ENCODE peak calls at places on chromosomes 3 and 15, in eight cellular contexts. One of them, this sample, is unnamed.

GRCh38 chr3:73786346-73786807 is 161.6 kb upstream of the PDZRN3 start:
- DNase-seq in NCI-H1105: no peak
- DNase-seq in T-helper 9 cell: no peak
- DNase-seq in stimulated activated CD8-positive, alpha-beta memory T cell treated with anti-CD3 and anti-CD28 coated beads, Interleukin-4, amount 100 ng/mL, for 4 hours: no peak
- DNase-seq in progenitor cell of endocrine pancreas: no peak
- DNase-seq in stimulated activated naive CD4-positive, alpha-beta T cell: no peak
- DNase-seq in stimulated activated CD4-positive, alpha-beta T cell treated with anti-CD3 and anti-CD28 coated beads, Interleukin-4, amount 100 ng/mL, for 24 hours: no peak
- DNase-seq in right cardiac atrium: no peak
- DNase-seq in this sample: peak

GRCh38 chr3:25962255-25962654 is 172.4 kb downstream of the OXSM start:
- DNase-seq in T-helper 9 cell: no peak
- DNase-seq in stimulated activated naive CD4-positive, alpha-beta T cell: no peak
- DNase-seq in right cardiac atrium: no peak
- DNase-seq in stimulated activated CD4-positive, alpha-beta T cell treated with anti-CD3 and anti-CD28 coated beads, Interleukin-4, amount 100 ng/mL, for 24 hours: no peak
- DNase-seq in stimulated activated CD8-positive, alpha-beta memory T cell treated with anti-CD3 and anti-CD28 coated beads, Interleukin-4, amount 100 ng/mL, for 4 hours: no peak
- DNase-seq in progenitor cell of endocrine pancreas: no peak
- DNase-seq in NCI-H1105: no peak
- DNase-seq in this sample: no peak

GRCh38 chr15:67115567-67115966 is 50.2 kb downstream of the SMAD3 start:
- DNase-seq in right cardiac atrium: no peak
- DNase-seq in NCI-H1105: no peak
- DNase-seq in stimulated activated CD4-positive, alpha-beta T cell treated with anti-CD3 and anti-CD28 coated beads, Interleukin-4, amount 100 ng/mL, for 24 hours: no peak
- DNase-seq in stimulated activated naive CD4-positive, alpha-beta T cell: no peak
- DNase-seq in T-helper 9 cell: no peak
- DNase-seq in progenitor cell of endocrine pancreas: no peak
- DNase-seq in stimulated activated CD8-positive, alpha-beta memory T cell treated with anti-CD3 and anti-CD28 coated beads, Interleukin-4, amount 100 ng/mL, for 4 hours: no peak
- DNase-seq in this sample: no peak

GRCh38 chr3:30631237-30631961 is 25.0 kb downstream of the TGFBR2 start:
- DNase-seq in T-helper 9 cell: peak
- DNase-seq in stimulated activated naive CD4-positive, alpha-beta T cell: peak
- DNase-seq in right cardiac atrium: no peak
- DNase-seq in stimulated activated CD8-positive, alpha-beta memory T cell treated with anti-CD3 and anti-CD28 coated beads, Interleukin-4, amount 100 ng/mL, for 4 hours: no peak
- DNase-seq in progenitor cell of endocrine pancreas: no peak
- DNase-seq in NCI-H1105: no peak
- DNase-seq in stimulated activated CD4-positive, alpha-beta T cell treated with anti-CD3 and anti-CD28 coated beads, Interleukin-4, amount 100 ng/mL, for 24 hours: peak
- DNase-seq in this sample: no peak

GRCh38 chr3:126390751-126391150 is 4.0 kb upstream of the CFAP100 start:
- DNase-seq in progenitor cell of endocrine pancreas: no peak
- DNase-seq in stimulated activated CD4-positive, alpha-beta T cell treated with anti-CD3 and anti-CD28 coated beads, Interleukin-4, amount 100 ng/mL, for 24 hours: no peak
- DNase-seq in right cardiac atrium: no peak
- DNase-seq in stimulated activated naive CD4-positive, alpha-beta T cell: no peak
- DNase-seq in stimulated activated CD8-positive, alpha-beta memory T cell treated with anti-CD3 and anti-CD28 coated beads, Interleukin-4, amount 100 ng/mL, for 4 hours: no peak
- DNase-seq in NCI-H1105: no peak
- DNase-seq in T-helper 9 cell: no peak
- DNase-seq in this sample: no peak

GRCh38 chr15:47514251-47514652 is 203.1 kb upstream of the SEMA6D start:
- DNase-seq in progenitor cell of endocrine pancreas: no peak
- DNase-seq in stimulated activated CD4-positive, alpha-beta T cell treated with anti-CD3 and anti-CD28 coated beads, Interleukin-4, amount 100 ng/mL, for 24 hours: no peak
- DNase-seq in NCI-H1105: no peak
- DNase-seq in T-helper 9 cell: no peak
- DNase-seq in stimulated activated naive CD4-positive, alpha-beta T cell: no peak
- DNase-seq in right cardiac atrium: no peak
- DNase-seq in stimulated activated CD8-positive, alpha-beta memory T cell treated with anti-CD3 and anti-CD28 coated beads, Interleukin-4, amount 100 ng/mL, for 4 hours: no peak
- DNase-seq in this sample: peak

GRCh38 chr3:11288786-11289637 is 16.8 kb downstream of the ATG7 start:
- DNase-seq in stimulated activated CD8-positive, alpha-beta memory T cell treated with anti-CD3 and anti-CD28 coated beads, Interleukin-4, amount 100 ng/mL, for 4 hours: no peak
- DNase-seq in right cardiac atrium: no peak
- DNase-seq in T-helper 9 cell: no peak
- DNase-seq in progenitor cell of endocrine pancreas: no peak
- DNase-seq in stimulated activated naive CD4-positive, alpha-beta T cell: no peak
- DNase-seq in stimulated activated CD4-positive, alpha-beta T cell treated with anti-CD3 and anti-CD28 coated beads, Interleukin-4, amount 100 ng/mL, for 24 hours: no peak
- DNase-seq in NCI-H1105: no peak
- DNase-seq in this sample: peak

GRCh38 chr3:114221165-114221880 is 16.1 kb downstream of the ZNF80 start:
- DNase-seq in stimulated activated CD4-positive, alpha-beta T cell treated with anti-CD3 and anti-CD28 coated beads, Interleukin-4, amount 100 ng/mL, for 24 hours: peak
- DNase-seq in T-helper 9 cell: peak
- DNase-seq in right cardiac atrium: no peak
- DNase-seq in stimulated activated naive CD4-positive, alpha-beta T cell: no peak
- DNase-seq in stimulated activated CD8-positive, alpha-beta memory T cell treated with anti-CD3 and anti-CD28 coated beads, Interleukin-4, amount 100 ng/mL, for 4 hours: peak
- DNase-seq in progenitor cell of endocrine pancreas: no peak
- DNase-seq in NCI-H1105: no peak
- DNase-seq in this sample: peak

GRCh38 chr3:33060609-33061337 is 36.2 kb downstream of the GLB1 start:
- DNase-seq in stimulated activated naive CD4-positive, alpha-beta T cell: peak
- DNase-seq in NCI-H1105: no peak
- DNase-seq in right cardiac atrium: no peak
- DNase-seq in T-helper 9 cell: peak
- DNase-seq in progenitor cell of endocrine pancreas: no peak
- DNase-seq in stimulated activated CD8-positive, alpha-beta memory T cell treated with anti-CD3 and anti-CD28 coated beads, Interleukin-4, amount 100 ng/mL, for 4 hours: no peak
- DNase-seq in stimulated activated CD4-positive, alpha-beta T cell treated with anti-CD3 and anti-CD28 coated beads, Interleukin-4, amount 100 ng/mL, for 24 hours: peak
- DNase-seq in this sample: no peak

GRCh38 chr3:73781536-73781935 is 156.8 kb upstream of the PDZRN3 start:
- DNase-seq in stimulated activated CD4-positive, alpha-beta T cell treated with anti-CD3 and anti-CD28 coated beads, Interleukin-4, amount 100 ng/mL, for 24 hours: no peak
- DNase-seq in right cardiac atrium: no peak
- DNase-seq in stimulated activated CD8-positive, alpha-beta memory T cell treated with anti-CD3 and anti-CD28 coated beads, Interleukin-4, amount 100 ng/mL, for 4 hours: no peak
- DNase-seq in NCI-H1105: no peak
- DNase-seq in stimulated activated naive CD4-positive, alpha-beta T cell: no peak
- DNase-seq in progenitor cell of endocrine pancreas: no peak
- DNase-seq in T-helper 9 cell: no peak
- DNase-seq in this sample: no peak

GRCh38 chr3:41001556-41001955 is 197.7 kb upstream of the CTNNB1 start:
- DNase-seq in stimulated activated naive CD4-positive, alpha-beta T cell: no peak
- DNase-seq in progenitor cell of endocrine pancreas: no peak
- DNase-seq in right cardiac atrium: no peak
- DNase-seq in NCI-H1105: no peak
- DNase-seq in T-helper 9 cell: no peak
- DNase-seq in stimulated activated CD4-positive, alpha-beta T cell treated with anti-CD3 and anti-CD28 coated beads, Interleukin-4, amount 100 ng/mL, for 24 hours: no peak
- DNase-seq in stimulated activated CD8-positive, alpha-beta memory T cell treated with anti-CD3 and anti-CD28 coated beads, Interleukin-4, amount 100 ng/mL, for 4 hours: no peak
- DNase-seq in this sample: no peak

GRCh38 chr3:113166719-113167492 is 44.5 kb upstream of the BOC start:
- DNase-seq in stimulated activated CD8-positive, alpha-beta memory T cell treated with anti-CD3 and anti-CD28 coated beads, Interleukin-4, amount 100 ng/mL, for 4 hours: no peak
- DNase-seq in right cardiac atrium: peak
- DNase-seq in progenitor cell of endocrine pancreas: no peak
- DNase-seq in stimulated activated CD4-positive, alpha-beta T cell treated with anti-CD3 and anti-CD28 coated beads, Interleukin-4, amount 100 ng/mL, for 24 hours: no peak
- DNase-seq in T-helper 9 cell: no peak
- DNase-seq in NCI-H1105: peak
- DNase-seq in stimulated activated naive CD4-positive, alpha-beta T cell: no peak
- DNase-seq in this sample: peak

GRCh38 chr3:61181874-61182273 is 69.4 kb downstream of the FHIT start:
- DNase-seq in stimulated activated naive CD4-positive, alpha-beta T cell: no peak
- DNase-seq in T-helper 9 cell: no peak
- DNase-seq in stimulated activated CD4-positive, alpha-beta T cell treated with anti-CD3 and anti-CD28 coated beads, Interleukin-4, amount 100 ng/mL, for 24 hours: no peak
- DNase-seq in progenitor cell of endocrine pancreas: no peak
- DNase-seq in right cardiac atrium: no peak
- DNase-seq in NCI-H1105: no peak
- DNase-seq in stimulated activated CD8-positive, alpha-beta memory T cell treated with anti-CD3 and anti-CD28 coated beads, Interleukin-4, amount 100 ng/mL, for 4 hours: no peak
- DNase-seq in this sample: peak

GRCh38 chr3:396293-396692 is 199.7 kb downstream of the CHL1 start:
- DNase-seq in NCI-H1105: no peak
- DNase-seq in stimulated activated CD4-positive, alpha-beta T cell treated with anti-CD3 and anti-CD28 coated beads, Interleukin-4, amount 100 ng/mL, for 24 hours: no peak
- DNase-seq in stimulated activated CD8-positive, alpha-beta memory T cell treated with anti-CD3 and anti-CD28 coated beads, Interleukin-4, amount 100 ng/mL, for 4 hours: no peak
- DNase-seq in T-helper 9 cell: no peak
- DNase-seq in right cardiac atrium: no peak
- DNase-seq in progenitor cell of endocrine pancreas: no peak
- DNase-seq in stimulated activated naive CD4-positive, alpha-beta T cell: no peak
- DNase-seq in this sample: no peak

GRCh38 chr3:196238612-196239190 is 22.4 kb downstream of the SLC51A start:
- DNase-seq in right cardiac atrium: no peak
- DNase-seq in T-helper 9 cell: no peak
- DNase-seq in NCI-H1105: no peak
- DNase-seq in stimulated activated CD8-positive, alpha-beta memory T cell treated with anti-CD3 and anti-CD28 coated beads, Interleukin-4, amount 100 ng/mL, for 4 hours: no peak
- DNase-seq in stimulated activated CD4-positive, alpha-beta T cell treated with anti-CD3 and anti-CD28 coated beads, Interleukin-4, amount 100 ng/mL, for 24 hours: no peak
- DNase-seq in stimulated activated naive CD4-positive, alpha-beta T cell: no peak
- DNase-seq in progenitor cell of endocrine pancreas: no peak
- DNase-seq in this sample: no peak

GRCh38 chr3:5188419-5189405 is 1.2 kb downstream of the EDEM1 start:
- DNase-seq in stimulated activated CD4-positive, alpha-beta T cell treated with anti-CD3 and anti-CD28 coated beads, Interleukin-4, amount 100 ng/mL, for 24 hours: peak
- DNase-seq in stimulated activated naive CD4-positive, alpha-beta T cell: peak
- DNase-seq in T-helper 9 cell: peak
- DNase-seq in progenitor cell of endocrine pancreas: no peak
- DNase-seq in stimulated activated CD8-positive, alpha-beta memory T cell treated with anti-CD3 and anti-CD28 coated beads, Interleukin-4, amount 100 ng/mL, for 4 hours: peak
- DNase-seq in right cardiac atrium: no peak
- DNase-seq in NCI-H1105: no peak
- DNase-seq in this sample: peak

GRCh38 chr3:184641430-184641829 is 70.4 kb downstream of the MAGEF1 start:
- DNase-seq in right cardiac atrium: peak
- DNase-seq in NCI-H1105: no peak
- DNase-seq in stimulated activated CD8-positive, alpha-beta memory T cell treated with anti-CD3 and anti-CD28 coated beads, Interleukin-4, amount 100 ng/mL, for 4 hours: no peak
- DNase-seq in stimulated activated naive CD4-positive, alpha-beta T cell: no peak
- DNase-seq in T-helper 9 cell: no peak
- DNase-seq in progenitor cell of endocrine pancreas: no peak
- DNase-seq in stimulated activated CD4-positive, alpha-beta T cell treated with anti-CD3 and anti-CD28 coated beads, Interleukin-4, amount 100 ng/mL, for 24 hours: no peak
- DNase-seq in this sample: no peak

GRCh38 chr15:75202251-75203016 is 752 bp downstream of the C15orf39 start:
- DNase-seq in stimulated activated CD4-positive, alpha-beta T cell treated with anti-CD3 and anti-CD28 coated beads, Interleukin-4, amount 100 ng/mL, for 24 hours: peak
- DNase-seq in NCI-H1105: no peak
- DNase-seq in progenitor cell of endocrine pancreas: no peak
- DNase-seq in right cardiac atrium: peak
- DNase-seq in T-helper 9 cell: peak
- DNase-seq in stimulated activated naive CD4-positive, alpha-beta T cell: peak
- DNase-seq in stimulated activated CD8-positive, alpha-beta memory T cell treated with anti-CD3 and anti-CD28 coated beads, Interleukin-4, amount 100 ng/mL, for 4 hours: peak
- DNase-seq in this sample: peak

GRCh38 chr3:155317211-155317610 is 23.7 kb upstream of the STRIT1 start:
- DNase-seq in right cardiac atrium: no peak
- DNase-seq in stimulated activated naive CD4-positive, alpha-beta T cell: no peak
- DNase-seq in stimulated activated CD8-positive, alpha-beta memory T cell treated with anti-CD3 and anti-CD28 coated beads, Interleukin-4, amount 100 ng/mL, for 4 hours: no peak
- DNase-seq in progenitor cell of endocrine pancreas: no peak
- DNase-seq in NCI-H1105: no peak
- DNase-seq in T-helper 9 cell: no peak
- DNase-seq in stimulated activated CD4-positive, alpha-beta T cell treated with anti-CD3 and anti-CD28 coated beads, Interleukin-4, amount 100 ng/mL, for 24 hours: no peak
- DNase-seq in this sample: no peak

GRCh38 chr3:43695443-43695842 is 4.7 kb downstream of the ABHD5 start:
- DNase-seq in stimulated activated CD8-positive, alpha-beta memory T cell treated with anti-CD3 and anti-CD28 coated beads, Interleukin-4, amount 100 ng/mL, for 4 hours: no peak
- DNase-seq in T-helper 9 cell: no peak
- DNase-seq in NCI-H1105: no peak
- DNase-seq in progenitor cell of endocrine pancreas: no peak
- DNase-seq in right cardiac atrium: no peak
- DNase-seq in stimulated activated CD4-positive, alpha-beta T cell treated with anti-CD3 and anti-CD28 coated beads, Interleukin-4, amount 100 ng/mL, for 24 hours: no peak
- DNase-seq in stimulated activated naive CD4-positive, alpha-beta T cell: no peak
- DNase-seq in this sample: no peak

GRCh38 chr15:75450307-75451201 is 936 bp downstream of the SIN3A start:
- DNase-seq in right cardiac atrium: peak
- DNase-seq in T-helper 9 cell: peak
- DNase-seq in stimulated activated naive CD4-positive, alpha-beta T cell: peak
- DNase-seq in stimulated activated CD8-positive, alpha-beta memory T cell treated with anti-CD3 and anti-CD28 coated beads, Interleukin-4, amount 100 ng/mL, for 4 hours: peak
- DNase-seq in NCI-H1105: peak
- DNase-seq in stimulated activated CD4-positive, alpha-beta T cell treated with anti-CD3 and anti-CD28 coated beads, Interleukin-4, amount 100 ng/mL, for 24 hours: peak
- DNase-seq in progenitor cell of endocrine pancreas: peak
- DNase-seq in this sample: peak

GRCh38 chr3:58551636-58552180 is 14.7 kb upstream of the ACOX2 start:
- DNase-seq in T-helper 9 cell: no peak
- DNase-seq in right cardiac atrium: no peak
- DNase-seq in stimulated activated naive CD4-positive, alpha-beta T cell: no peak
- DNase-seq in NCI-H1105: no peak
- DNase-seq in stimulated activated CD4-positive, alpha-beta T cell treated with anti-CD3 and anti-CD28 coated beads, Interleukin-4, amount 100 ng/mL, for 24 hours: no peak
- DNase-seq in stimulated activated CD8-positive, alpha-beta memory T cell treated with anti-CD3 and anti-CD28 coated beads, Interleukin-4, amount 100 ng/mL, for 4 hours: no peak
- DNase-seq in progenitor cell of endocrine pancreas: no peak
- DNase-seq in this sample: no peak

GRCh38 chr15:79009388-79009787 is 64.5 kb upstream of the CTSH start:
- DNase-seq in stimulated activated CD4-positive, alpha-beta T cell treated with anti-CD3 and anti-CD28 coated beads, Interleukin-4, amount 100 ng/mL, for 24 hours: no peak
- DNase-seq in T-helper 9 cell: no peak
- DNase-seq in progenitor cell of endocrine pancreas: no peak
- DNase-seq in stimulated activated CD8-positive, alpha-beta memory T cell treated with anti-CD3 and anti-CD28 coated beads, Interleukin-4, amount 100 ng/mL, for 4 hours: no peak
- DNase-seq in stimulated activated naive CD4-positive, alpha-beta T cell: no peak
- DNase-seq in NCI-H1105: no peak
- DNase-seq in right cardiac atrium: no peak
- DNase-seq in this sample: no peak

GRCh38 chr3:12809435-12809834 is 13.0 kb downstream of the CAND2 start:
- DNase-seq in NCI-H1105: no peak
- DNase-seq in progenitor cell of endocrine pancreas: no peak
- DNase-seq in stimulated activated CD8-positive, alpha-beta memory T cell treated with anti-CD3 and anti-CD28 coated beads, Interleukin-4, amount 100 ng/mL, for 4 hours: no peak
- DNase-seq in stimulated activated CD4-positive, alpha-beta T cell treated with anti-CD3 and anti-CD28 coated beads, Interleukin-4, amount 100 ng/mL, for 24 hours: no peak
- DNase-seq in T-helper 9 cell: no peak
- DNase-seq in right cardiac atrium: no peak
- DNase-seq in stimulated activated naive CD4-positive, alpha-beta T cell: no peak
- DNase-seq in this sample: no peak

GRCh38 chr3:142828703-142829304 is 60.1 kb downstream of the PCOLCE2 start:
- DNase-seq in stimulated activated CD8-positive, alpha-beta memory T cell treated with anti-CD3 and anti-CD28 coated beads, Interleukin-4, amount 100 ng/mL, for 4 hours: peak
- DNase-seq in NCI-H1105: peak
- DNase-seq in stimulated activated CD4-positive, alpha-beta T cell treated with anti-CD3 and anti-CD28 coated beads, Interleukin-4, amount 100 ng/mL, for 24 hours: peak
- DNase-seq in progenitor cell of endocrine pancreas: peak
- DNase-seq in right cardiac atrium: peak
- DNase-seq in T-helper 9 cell: peak
- DNase-seq in stimulated activated naive CD4-positive, alpha-beta T cell: peak
- DNase-seq in this sample: peak

GRCh38 chr3:177810162-177810623 is 612.9 kb upstream of the TBL1XR1 start:
- DNase-seq in T-helper 9 cell: no peak
- DNase-seq in NCI-H1105: no peak
- DNase-seq in right cardiac atrium: no peak
- DNase-seq in stimulated activated naive CD4-positive, alpha-beta T cell: no peak
- DNase-seq in stimulated activated CD8-positive, alpha-beta memory T cell treated with anti-CD3 and anti-CD28 coated beads, Interleukin-4, amount 100 ng/mL, for 4 hours: no peak
- DNase-seq in stimulated activated CD4-positive, alpha-beta T cell treated with anti-CD3 and anti-CD28 coated beads, Interleukin-4, amount 100 ng/mL, for 24 hours: no peak
- DNase-seq in progenitor cell of endocrine pancreas: no peak
- DNase-seq in this sample: peak

GRCh38 chr3:16906679-16907078 is 21.9 kb downstream of the PLCL2 start:
- DNase-seq in stimulated activated naive CD4-positive, alpha-beta T cell: no peak
- DNase-seq in right cardiac atrium: no peak
- DNase-seq in stimulated activated CD8-positive, alpha-beta memory T cell treated with anti-CD3 and anti-CD28 coated beads, Interleukin-4, amount 100 ng/mL, for 4 hours: no peak
- DNase-seq in T-helper 9 cell: no peak
- DNase-seq in NCI-H1105: no peak
- DNase-seq in stimulated activated CD4-positive, alpha-beta T cell treated with anti-CD3 and anti-CD28 coated beads, Interleukin-4, amount 100 ng/mL, for 24 hours: no peak
- DNase-seq in progenitor cell of endocrine pancreas: no peak
- DNase-seq in this sample: peak

GRCh38 chr3:129291487-129291886 is 12.8 kb downstream of the HMCES start:
- DNase-seq in progenitor cell of endocrine pancreas: no peak
- DNase-seq in stimulated activated CD4-positive, alpha-beta T cell treated with anti-CD3 and anti-CD28 coated beads, Interleukin-4, amount 100 ng/mL, for 24 hours: no peak
- DNase-seq in T-helper 9 cell: no peak
- DNase-seq in stimulated activated CD8-positive, alpha-beta memory T cell treated with anti-CD3 and anti-CD28 coated beads, Interleukin-4, amount 100 ng/mL, for 4 hours: no peak
- DNase-seq in NCI-H1105: no peak
- DNase-seq in right cardiac atrium: no peak
- DNase-seq in stimulated activated naive CD4-positive, alpha-beta T cell: no peak
- DNase-seq in this sample: peak

GRCh38 chr3:185272051-185272450 is 18.2 kb upstream of the EHHADH start:
- DNase-seq in stimulated activated CD8-positive, alpha-beta memory T cell treated with anti-CD3 and anti-CD28 coated beads, Interleukin-4, amount 100 ng/mL, for 4 hours: no peak
- DNase-seq in stimulated activated CD4-positive, alpha-beta T cell treated with anti-CD3 and anti-CD28 coated beads, Interleukin-4, amount 100 ng/mL, for 24 hours: no peak
- DNase-seq in T-helper 9 cell: no peak
- DNase-seq in right cardiac atrium: no peak
- DNase-seq in stimulated activated naive CD4-positive, alpha-beta T cell: no peak
- DNase-seq in NCI-H1105: no peak
- DNase-seq in progenitor cell of endocrine pancreas: no peak
- DNase-seq in this sample: peak

GRCh38 chr15:53208759-53209158 is 418.6 kb upstream of the ONECUT1 start:
- DNase-seq in T-helper 9 cell: no peak
- DNase-seq in stimulated activated naive CD4-positive, alpha-beta T cell: no peak
- DNase-seq in progenitor cell of endocrine pancreas: no peak
- DNase-seq in stimulated activated CD8-positive, alpha-beta memory T cell treated with anti-CD3 and anti-CD28 coated beads, Interleukin-4, amount 100 ng/mL, for 4 hours: no peak
- DNase-seq in right cardiac atrium: no peak
- DNase-seq in NCI-H1105: no peak
- DNase-seq in stimulated activated CD4-positive, alpha-beta T cell treated with anti-CD3 and anti-CD28 coated beads, Interleukin-4, amount 100 ng/mL, for 24 hours: no peak
- DNase-seq in this sample: no peak

GRCh38 chr3:15382405-15382923 is 44.9 kb downstream of the METTL6 start:
- DNase-seq in T-helper 9 cell: no peak
- DNase-seq in NCI-H1105: no peak
- DNase-seq in stimulated activated naive CD4-positive, alpha-beta T cell: no peak
- DNase-seq in progenitor cell of endocrine pancreas: no peak
- DNase-seq in stimulated activated CD4-positive, alpha-beta T cell treated with anti-CD3 and anti-CD28 coated beads, Interleukin-4, amount 100 ng/mL, for 24 hours: no peak
- DNase-seq in stimulated activated CD8-positive, alpha-beta memory T cell treated with anti-CD3 and anti-CD28 coated beads, Interleukin-4, amount 100 ng/mL, for 4 hours: no peak
- DNase-seq in right cardiac atrium: no peak
- DNase-seq in this sample: peak

GRCh38 chr3:127358641-127359040 is 70.8 kb upstream of the PRR20G start:
- DNase-seq in NCI-H1105: no peak
- DNase-seq in stimulated activated CD4-positive, alpha-beta T cell treated with anti-CD3 and anti-CD28 coated beads, Interleukin-4, amount 100 ng/mL, for 24 hours: no peak
- DNase-seq in T-helper 9 cell: no peak
- DNase-seq in progenitor cell of endocrine pancreas: no peak
- DNase-seq in stimulated activated CD8-positive, alpha-beta memory T cell treated with anti-CD3 and anti-CD28 coated beads, Interleukin-4, amount 100 ng/mL, for 4 hours: no peak
- DNase-seq in stimulated activated naive CD4-positive, alpha-beta T cell: no peak
- DNase-seq in right cardiac atrium: no peak
- DNase-seq in this sample: no peak

GRCh38 chr3:124347418-124347817 is 355.5 kb upstream of the ROPN1 start:
- DNase-seq in NCI-H1105: no peak
- DNase-seq in T-helper 9 cell: no peak
- DNase-seq in stimulated activated CD4-positive, alpha-beta T cell treated with anti-CD3 and anti-CD28 coated beads, Interleukin-4, amount 100 ng/mL, for 24 hours: no peak
- DNase-seq in stimulated activated naive CD4-positive, alpha-beta T cell: no peak
- DNase-seq in stimulated activated CD8-positive, alpha-beta memory T cell treated with anti-CD3 and anti-CD28 coated beads, Interleukin-4, amount 100 ng/mL, for 4 hours: no peak
- DNase-seq in progenitor cell of endocrine pancreas: no peak
- DNase-seq in right cardiac atrium: no peak
- DNase-seq in this sample: no peak

GRCh38 chr3:122233109-122233952 is 49.9 kb downstream of the CASR start:
- DNase-seq in stimulated activated naive CD4-positive, alpha-beta T cell: no peak
- DNase-seq in T-helper 9 cell: no peak
- DNase-seq in stimulated activated CD4-positive, alpha-beta T cell treated with anti-CD3 and anti-CD28 coated beads, Interleukin-4, amount 100 ng/mL, for 24 hours: peak
- DNase-seq in right cardiac atrium: no peak
- DNase-seq in stimulated activated CD8-positive, alpha-beta memory T cell treated with anti-CD3 and anti-CD28 coated beads, Interleukin-4, amount 100 ng/mL, for 4 hours: no peak
- DNase-seq in progenitor cell of endocrine pancreas: no peak
- DNase-seq in NCI-H1105: no peak
- DNase-seq in this sample: no peak